ENCODE peak calls at places on chromosomes 2 and 18, in seven cellular contexts. F is K562, V is SK-N-SH, L is HepG2, G is H1, K is GM12878, I is HCT116. C is an unnamed sample.
A peak's percentile ranks its signal among the peaks of the same experiment; 100 is the strongest.

GRCh38 chr2:240507778-240508251 is 50.0 kb downstream of the ANKMY1 start:
- DNase-seq in I (no peak), L (no peak), G (no peak), V (peak; percentile 10), K (no peak), F (no peak), C (no peak)

GRCh38 chr2:238564286-238564920 is 137.7 kb downstream of the ASB1 start:
- DNase-seq in V (no peak), F (no peak), L (no peak), I (no peak), K (no peak), G (no peak), C (no peak)

GRCh38 chr18:9817286-9817685 is 68.5 kb upstream of the TXNDC2 start:
- DNase-seq in K (no peak), G (no peak), L (no peak), F (no peak), I (no peak), V (no peak), C (no peak)

GRCh38 chr2:19654310-19655090 is 247.3 kb downstream of the TTC32 start:
- DNase-seq in K (no peak), I (no peak), L (no peak), G (no peak), V (no peak), F (no peak), C (no peak)

GRCh38 chr2:105344704-105345345 is 7.5 kb downstream of the C2orf49 start:
- DNase-seq in I (no peak), G (no peak), K (no peak), V (peak; percentile 27), L (peak; percentile 58), F (no peak), C (no peak)

GRCh38 chr18:69787825-69788547 is 159.7 kb downstream of the CD226 start:
- DNase-seq in I (peak; percentile 37), V (no peak), K (no peak), L (peak; percentile 67), F (no peak), G (no peak), C (no peak)

GRCh38 chr18:75418293-75418692 is 9.2 kb downstream of the SMIM21 start:
- DNase-seq in V (no peak), L (no peak), K (no peak), F (no peak), G (no peak), I (no peak), C (no peak)

GRCh38 chr2:51410351-51410750 is 378.4 kb upstream of the NRXN1 start:
- DNase-seq in K (no peak), F (no peak), I (no peak), V (no peak), G (no peak), L (no peak), C (no peak)

GRCh38 chr2:70190086-70190412 is 770 bp downstream of the C2orf42 start:
- DNase-seq in F (peak; percentile 25), G (no peak), L (no peak), V (peak; percentile 40), K (no peak), I (no peak), C (peak; percentile 13)

GRCh38 chr2:150234787-150235512 is 252.5 kb downstream of the RND3 start:
- DNase-seq in I (no peak), K (no peak), G (no peak), V (no peak), L (no peak), F (no peak), C (no peak)

GRCh38 chr2:78486565-78486964 is 538.9 kb upstream of the REG3G start:
- DNase-seq in V (no peak), L (no peak), K (no peak), I (no peak), G (no peak), F (no peak), C (no peak)

GRCh38 chr2:192515937-192516336 is 321.2 kb upstream of the TMEFF2 start:
- DNase-seq in K (no peak), G (no peak), L (no peak), F (no peak), I (no peak), V (no peak), C (no peak)

GRCh38 chr2:168278424-168278888 is 31.1 kb upstream of the STK39 start:
- DNase-seq in G (no peak), V (no peak), K (no peak), I (peak; percentile 39), L (peak; percentile 71), F (no peak), C (no peak)

GRCh38 chr18:8890957-8891464 is 185.7 kb downstream of the MTCL1 start:
- DNase-seq in F (peak; percentile 83), G (peak; percentile 60), L (peak; percentile 39), I (peak; percentile 77), V (no peak), K (no peak), C (peak; percentile 81)

GRCh38 chr2:14884651-14885050 is 252.1 kb downstream of the LRATD1 start:
- DNase-seq in G (no peak), F (no peak), K (no peak), V (no peak), I (no peak), L (no peak), C (no peak)

GRCh38 chr2:127107622-127107999 is 657 bp upstream of the BIN1 start:
- DNase-seq in G (no peak), I (peak; percentile 33), V (no peak), L (no peak), K (no peak), F (no peak), C (no peak)

GRCh38 chr2:199228887-199229819 is 228.6 kb downstream of the SATB2 start:
- DNase-seq in I (no peak), G (no peak), L (no peak), F (peak; percentile 10), V (no peak), K (peak; percentile 93), C (no peak)

GRCh38 chr2:40457846-40458245 is 6.0 kb upstream of the SLC8A1 start:
- DNase-seq in K (no peak), G (no peak), F (no peak), L (no peak), I (no peak), V (no peak), C (no peak)

GRCh38 chr2:133362061-133362476 is 206.2 kb downstream of the NCKAP5 start:
- DNase-seq in K (no peak), V (no peak), I (no peak), F (no peak), G (no peak), L (no peak), C (no peak)

GRCh38 chr2:67845557-67846114 is 217.2 kb downstream of the C1D start:
- DNase-seq in V (no peak), L (no peak), F (no peak), G (no peak), I (no peak), K (no peak), C (no peak)

GRCh38 chr2:199693861-199694260 is 157.1 kb downstream of the FTCDNL1 start:
- DNase-seq in V (no peak), L (no peak), K (no peak), F (no peak), I (no peak), G (no peak), C (no peak)

GRCh38 chr2:112959109-112959591 is 18.7 kb upstream of the IL36G start:
- DNase-seq in G (no peak), K (no peak), L (peak; percentile 23), I (no peak), F (peak; percentile 40), V (peak; percentile 8), C (peak; percentile 51)

GRCh38 chr2:19435815-19436214 is 77.4 kb upstream of the OSR1 start:
- DNase-seq in V (peak; percentile 33), G (no peak), K (no peak), I (no peak), L (no peak), F (no peak), C (no peak)

DNA sequence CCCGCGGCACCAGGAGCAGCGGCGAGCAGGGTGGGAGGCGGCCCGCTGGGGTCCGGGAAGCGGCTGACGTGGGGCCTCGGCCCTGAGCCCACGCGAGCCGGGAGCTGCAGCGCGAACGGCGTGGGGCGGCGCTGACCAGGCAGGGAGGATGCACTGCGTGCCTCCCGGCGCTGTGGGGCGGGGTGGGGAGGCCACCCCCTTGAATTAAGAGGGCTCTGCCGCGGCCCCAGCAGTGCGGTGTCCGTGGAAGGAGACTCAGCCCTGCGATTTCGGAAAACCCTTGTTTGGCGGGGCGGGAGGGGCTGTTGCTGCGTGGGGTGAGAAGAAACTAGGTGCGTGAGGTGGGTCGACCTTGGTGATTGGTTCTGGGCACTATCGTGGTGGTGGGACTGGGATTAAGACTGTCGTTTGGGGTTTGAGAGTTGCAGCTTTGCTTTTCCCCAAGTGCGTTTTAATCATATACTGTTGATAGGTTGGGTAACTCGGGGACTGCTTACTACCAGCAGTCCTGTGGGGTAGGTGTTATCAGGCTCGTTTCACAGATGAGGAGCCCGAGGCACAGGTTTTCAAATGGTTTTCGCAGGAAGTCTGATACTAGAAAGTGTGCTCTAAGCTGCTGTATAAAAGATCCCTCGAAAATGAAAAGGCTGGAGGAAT is 703 bp downstream of the ACSL3 start:
- DNase-seq in V (peak; percentile 74), I (no peak), F (peak; percentile 18), K (no peak), L (no peak), G (no peak), C (no peak)
- TF ChIP-seq YY1 in V (no peak), I (no peak), F (no peak), K (no peak), L (no peak), G (no peak), C (no peak)

GRCh38 chr2:101816598-101816997 is 119.1 kb downstream of the MAP4K4 start:
- DNase-seq in F (no peak), V (no peak), L (no peak), G (no peak), K (no peak), I (no peak), C (no peak)
- H3K4me1 ChIP-seq in F (no peaks in the 10 kb centered on the region), V (peaks cover 39% of the 10 kb centered on the region), L (peaks cover 86% of the 10 kb centered on the region), G (peaks cover 25% of the 10 kb centered on the region), K (no peaks in the 10 kb centered on the region), I (peaks cover 8% of the 10 kb centered on the region), C (no peaks in the 10 kb centered on the region)

GRCh38 chr2:143458258-143458954 is 329.2 kb downstream of the ARHGAP15 start:
- DNase-seq in L (no peak), G (no peak), K (no peak), I (no peak), V (no peak), F (no peak), C (no peak)
- TF ChIP-seq YY1 in L (no peak), G (no peak), K (no peak), I (no peak), V (no peak), F (no peak), C (no peak)

GRCh38 chr18:24021505-24021904 is 7.0 kb downstream of the TTC39C start:
- DNase-seq in F (no peak), K (no peak), I (no peak), L (no peak), G (no peak), V (no peak), C (no peak)

GRCh38 chr18:24015897-24016631 is 1.5 kb downstream of the TTC39C start:
- DNase-seq in G (no peak), L (no peak), I (no peak), K (no peak), V (peak; percentile 21), F (no peak), C (no peak)

GRCh38 chr18:24016643-24017042 is 2.1 kb downstream of the TTC39C start:
- DNase-seq in L (peak; percentile 52), G (no peak), F (no peak), I (peak; percentile 26), K (no peak), V (peak; percentile 44), C (no peak)

GRCh38 chr18:24019641-24020331 is 5.2 kb downstream of the TTC39C start:
- DNase-seq in L (no peak), G (no peak), I (no peak), F (no peak), V (no peak), K (peak; percentile 83), C (no peak)

GRCh38 chr18:24018299-24018910 is 3.9 kb downstream of the TTC39C start:
- DNase-seq in K (no peak), F (no peak), I (no peak), L (no peak), G (no peak), V (no peak), C (no peak)
- H3K4me1 ChIP-seq in K (peaks cover 51% of the 10 kb centered on the region), F (peaks cover 17% of the 10 kb centered on the region), I (peaks cover 26% of the 10 kb centered on the region), L (peaks cover 23% of the 10 kb centered on the region), G (peaks cover 15% of the 10 kb centered on the region), V (peaks cover 23% of the 10 kb centered on the region), C (no peaks in the 10 kb centered on the region)